ENCODE peak calls at places on chromosome 22, in four cellular contexts. W is HL-60, S is bronchial epithelial cell, H is AG04450. R is an unnamed sample.

GRCh38 chr22:22753526-22754267 is 109.3 kb downstream of the GGTLC2 start:
- DNase-seq in W (peak; percentile 69), S (peak; percentile 35), H (no peak), R (peak; percentile 77)

GRCh38 chr22:40637181-40638150 is 947 bp upstream of the MRTFA start:
- DNase-seq in W (peak; percentile 94), S (peak; percentile 79), H (no peak), R (peak; percentile 58)

GRCh38 chr22:38872172-38872830 is at the start of gene CBX6:
- DNase-seq in W (peak; percentile 87), S (peak; percentile 16), H (peak; percentile 63), R (peak; percentile 98)

GRCh38 chr22:22552630-22553029 is 6.4 kb downstream of the PRAME start:
- DNase-seq in W (peak; percentile 19), S (no peak), H (no peak), R (peak; percentile 23)

GRCh38 chr22:35367331-35367886 is 13.5 kb upstream of the HMOX1 start:
- DNase-seq in W (peak; percentile 78), S (no peak), H (no peak), R (peak; percentile 82)

GRCh38 chr22:43921361-43921760 is 2.2 kb upstream of the PNPLA3 start:
- DNase-seq in W (no peak), S (no peak), H (no peak), R (no peak)

GRCh38 chr22:46612341-46612903 is 7.8 kb upstream of the GRAMD4 start:
- DNase-seq in W (peak; percentile 34), S (no peak), H (no peak), R (no peak)

GRCh38 chr22:43862074-43862881 is at the start of gene SULT4A1:
- DNase-seq in W (no peak), S (no peak), H (no peak), R (no peak)

GRCh38 chr22:38075961-38076360 is 8.0 kb downstream of the SLC16A8 start:
- DNase-seq in W (no peak), S (no peak), H (no peak), R (no peak)

GRCh38 chr22:47298017-47298820 is 535.8 kb downstream of the TBC1D22A start:
- DNase-seq in W (no peak), S (no peak), H (no peak), R (no peak)

GRCh38 chr22:17375914-17376614 is 6.8 kb downstream of the CECR2 start:
- DNase-seq in W (no peak), S (no peak), H (no peak), R (no peak)

GRCh38 chr22:33274214-33274828 is 216.1 kb upstream of the SYN3 start:
- DNase-seq in W (peak; percentile 22), S (no peak), H (no peak), R (peak; percentile 60)

DNA sequence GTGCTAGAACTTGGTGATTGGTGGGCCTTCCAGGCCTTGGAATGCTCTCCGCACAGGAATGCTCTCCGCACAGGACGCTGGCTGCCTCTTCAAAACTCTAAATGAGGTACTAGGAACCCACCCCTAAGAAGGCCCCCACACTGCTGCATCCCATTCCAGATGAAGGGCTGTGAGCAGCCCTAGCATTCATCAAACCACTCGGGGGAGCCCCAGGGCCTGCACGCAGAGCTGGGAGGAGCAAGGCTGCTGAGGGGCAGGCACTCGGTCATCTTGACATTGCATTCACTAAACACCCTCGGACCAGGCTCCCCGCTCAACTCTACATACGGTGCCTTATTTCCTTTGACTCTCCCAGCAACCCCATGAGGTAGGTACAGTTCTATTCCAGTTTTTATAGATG is 49.2 kb upstream of the EMID1 start:
- DNase-seq in W (no peak), S (no peak), H (no peak), R (no peak)
- TF ChIP-seq CTCF in W (no peak), S (no peak), H (peak; percentile 51), R (no peak)

DNA sequence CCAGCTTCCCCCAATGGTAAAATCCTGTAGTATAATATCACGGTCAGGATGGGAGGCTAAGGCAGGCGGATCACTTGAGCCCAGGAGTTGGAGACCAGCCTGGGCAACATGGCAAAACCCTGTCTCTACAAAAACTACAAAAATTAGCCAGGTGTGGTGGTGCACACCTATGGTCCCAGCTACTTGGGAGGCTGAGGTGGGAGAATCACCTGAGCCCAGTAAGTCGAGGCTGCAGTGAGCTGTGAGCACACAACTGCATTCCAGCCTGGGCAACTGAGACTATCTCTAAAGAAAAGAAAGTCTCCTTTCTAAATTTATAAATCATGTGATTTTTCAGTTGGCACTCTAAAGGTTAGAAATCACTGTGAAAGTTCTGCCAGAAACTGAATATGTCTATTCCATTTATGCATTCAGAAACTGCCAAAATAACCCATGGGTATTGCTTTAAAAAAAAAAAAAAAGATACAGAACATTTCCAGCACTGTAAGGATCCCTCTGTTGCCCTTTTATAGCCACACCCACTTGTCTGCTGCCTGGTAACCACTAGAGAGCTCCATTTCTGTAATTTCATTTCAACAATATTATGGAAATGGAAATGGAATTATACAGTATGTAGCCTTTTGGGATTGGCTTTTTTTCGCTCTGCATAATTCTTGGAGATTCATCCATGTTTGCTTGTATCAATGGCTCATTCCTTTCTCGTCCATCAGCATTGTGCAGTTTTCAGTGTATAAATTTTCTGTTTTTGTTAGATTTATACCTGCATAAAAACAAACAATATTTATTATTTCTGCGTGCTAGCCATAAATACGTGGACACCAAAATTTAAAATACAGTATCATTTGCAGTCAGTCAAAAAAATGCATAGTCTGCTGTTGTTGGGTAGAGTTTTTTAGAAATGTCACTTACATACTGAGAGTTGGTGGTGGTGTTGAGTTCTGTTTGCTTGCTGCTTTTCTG is 9.4 kb downstream of the CDC45 start:
- DNase-seq in W (no peak), S (no peak), H (no peak), R (no peak)
- TF ChIP-seq CTCF in W (no peak), S (no peak), H (peak; percentile 23), R (no peak)

GRCh38 chr22:49517211-49517610 is 310.5 kb downstream of the BRD1 start:
- DNase-seq in W (no peak), S (no peak), H (no peak), R (no peak)

GRCh38 chr22:49513358-49513851 is 314.3 kb downstream of the BRD1 start:
- DNase-seq in W (no peak), S (no peak), H (no peak), R (no peak)

GRCh38 chr22:49514656-49515055 is 313.0 kb downstream of the BRD1 start:
- DNase-seq in W (no peak), S (no peak), H (no peak), R (no peak)

GRCh38 chr22:49514211-49514610 is 313.5 kb downstream of the BRD1 start:
- DNase-seq in W (no peak), S (no peak), H (no peak), R (no peak)

DNA sequence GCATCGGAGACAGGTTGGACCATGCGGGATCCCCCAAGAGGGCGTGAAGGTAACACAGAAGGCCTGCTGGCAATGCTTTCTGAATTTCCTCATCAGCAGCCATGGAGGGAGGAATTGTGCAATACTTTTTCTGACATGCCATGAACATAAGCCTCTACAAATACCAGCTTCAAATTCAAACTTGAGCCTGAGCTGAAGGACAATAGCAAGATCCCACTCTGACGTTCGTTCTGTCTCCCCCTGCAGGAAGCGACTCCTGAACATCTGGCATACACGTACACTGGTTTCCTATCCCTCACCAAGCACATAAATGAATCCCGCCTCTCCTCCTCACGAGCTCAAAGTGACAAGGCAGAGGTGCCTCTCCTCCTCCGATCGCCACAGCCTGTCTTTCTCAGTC is 312.2 kb downstream of the BRD1 start:
- DNase-seq in W (no peak), S (peak; percentile 2), H (no peak), R (no peak)
- TF ChIP-seq CTCF in W (no peak), S (no peak), H (no peak), R (no peak)

DNA sequence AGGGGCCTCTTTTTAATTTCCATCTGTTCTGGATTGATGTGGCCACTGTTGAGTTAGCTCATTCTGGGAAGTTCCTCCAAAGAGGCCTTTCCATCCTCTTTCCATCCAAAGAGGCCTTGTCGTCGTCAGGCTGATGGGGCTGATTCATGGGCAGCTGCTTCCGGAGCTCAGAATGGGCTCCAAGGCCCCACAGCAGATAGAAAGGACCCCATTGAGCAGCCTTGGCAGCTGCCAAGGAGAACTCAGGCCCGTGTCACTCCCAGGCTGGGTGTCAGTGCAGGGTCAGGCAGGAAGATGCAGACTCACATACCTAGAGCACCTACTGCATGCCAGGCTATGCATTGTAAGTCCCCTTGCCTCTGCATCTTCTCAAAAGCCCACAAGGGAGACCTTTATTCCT is 524.1 kb downstream of the MIAT start:
- DNase-seq in W (no peak), S (no peak), H (no peak), R (no peak)
- TF ChIP-seq CTCF in W (no peak), S (no peak), H (no peak), R (no peak)